ENCODE peak calls at places on chromosomes 4 and X, in four cellular contexts. J is GM19239, N is fibroblast of pulmonary artery, O is KG1. I is an unnamed sample.

GRCh38 chr4:56959064-56959463 is 18.3 kb downstream of the NOA1 start:
- DNase-seq in N (no peak), J (no peak), O (no peak), I (no peak)

GRCh38 chr4:153143527-153144348 is 60.5 kb upstream of the TRIM2 start:
- DNase-seq in O (no peak), J (no peak), N (no peak), I (no peak)

GRCh38 chr4:52911684-52912294 is 49.7 kb downstream of the RASL11B start:
- DNase-seq in N (peak), J (peak), O (peak), I (peak)

GRCh38 chr4:170090667-170091052 is 904 bp upstream of the AADAT start:
- DNase-seq in J (no peak), O (no peak), N (peak), I (no peak)

GRCh38 chr4:37157403-37158167 is 87.0 kb upstream of the NWD2 start:
- DNase-seq in J (no peak), N (no peak), O (no peak), I (no peak)

GRCh38 chr4:26212528-26212927 is 108.3 kb upstream of the RBPJ start:
- DNase-seq in O (no peak), J (no peak), N (no peak), I (no peak)

GRCh38 chr4:13285336-13285735 is 198.8 kb downstream of the RAB28 start:
- DNase-seq in N (no peak), J (no peak), O (no peak), I (no peak)

GRCh38 chr4:170058745-170059144 is 31.0 kb downstream of the AADAT start:
- DNase-seq in N (no peak), J (no peak), O (no peak), I (no peak)

GRCh38 chr4:86043755-86044592 is 315.9 kb downstream of the MAPK10 start:
- DNase-seq in J (peak), N (peak), O (peak), I (peak)

GRCh38 chr4:112348488-112349158 is 51.5 kb downstream of the ALPK1 start:
- DNase-seq in N (peak), O (no peak), J (no peak), I (no peak)

GRCh38 chr4:6221851-6222760 is 21.8 kb upstream of the JAKMIP1 start:
- DNase-seq in O (no peak), N (peak), J (no peak), I (no peak)

GRCh38 chr4:153294631-153295030 is 49.9 kb upstream of the MND1 start:
- DNase-seq in J (no peak), N (no peak), O (no peak), I (no peak)

GRCh38 chr4:153205028-153205648 is 895 bp downstream of the TRIM2 start:
- DNase-seq in O (no peak), J (no peak), N (no peak), I (no peak)

GRCh38 chr4:79015406-79015805 is 76.2 kb upstream of the PAQR3 start:
- DNase-seq in O (no peak), N (no peak), J (no peak), I (no peak)

GRCh38 chrX:125131146-125131545 is 188.5 kb upstream of the TEX13C start:
- DNase-seq in N (no peak), J (no peak), O (no peak), I (no peak)

GRCh38 chr4:47750771-47751170 is 87.1 kb downstream of the CORIN start:
- DNase-seq in O (no peak), J (no peak), N (no peak), I (no peak)

GRCh38 chrX:116204947-116205346 is 34.4 kb downstream of the AGTR2 start:
- DNase-seq in J (no peak), N (peak), O (no peak), I (peak)

GRCh38 chr4:41057456-41057855 is 156.9 kb downstream of the APBB2 start:
- DNase-seq in O (no peak), N (no peak), J (no peak), I (no peak)

GRCh38 chr4:94665500-94666398 is 92.0 kb upstream of the BMPR1B start:
- DNase-seq in J (no peak), O (no peak), N (no peak), I (no peak)

GRCh38 chr4:88456757-88457306 is at the start of gene HERC5:
- DNase-seq in N (peak), J (peak), O (peak), I (peak)

GRCh38 chr4:6840062-6840976 is 57.8 kb downstream of the KIAA0232 start:
- DNase-seq in J (no peak), O (no peak), N (peak), I (no peak)

GRCh38 chr4:41569957-41570356 is 32.0 kb downstream of the LIMCH1 start:
- DNase-seq in J (no peak), N (no peak), O (no peak), I (no peak)

GRCh38 chrX:122572461-122572860 is 611.6 kb upstream of the GRIA3 start:
- DNase-seq in O (no peak), N (peak), J (no peak), I (no peak)

GRCh38 chrX:25601323-25601722 is 536.8 kb upstream of the MAGEB18 start:
- DNase-seq in N (no peak), J (no peak), O (no peak), I (no peak)